ENCODE peak calls at places on chromosomes 7 and 10, in nine cellular contexts. D is hippocampal formation; K is amygdala; F is transverse colon; L is ELF-1; T is brain microvascular endothelial cell; I is DMS79; O is M059J; Y is stimulated activated effector memory CD8-positive, alpha-beta T cell treated with anti-CD3 and anti-CD28 coated beads, Interleukin-12 subunit alpha, Interleukin-12 subunit beta, amount 100 ng/mL, for 72 hours. E is an unnamed sample.

GRCh38 chr10:14200645-14201534 is 129.8 kb downstream of the FRMD4A start:
- DNase-seq in D (no peak), K (no peak), F (peak; percentile 8), L (peak; percentile 84), T (no peak), I (no peak), O (no peak), Y (no peak), E (peak; percentile 42)

GRCh38 chr7:159272739-159273138 is 128.1 kb upstream of the VIPR2 start:
- DNase-seq in D (no peak), K (no peak), F (no peak), L (no peak), T (no peak), I (no peak), O (no peak), Y (no peak), E (no peak)

GRCh38 chr10:18610517-18610916 is 40.9 kb downstream of the NSUN6 start:
- DNase-seq in D (no peak), K (no peak), F (peak; percentile 35), L (peak; percentile 44), T (peak; percentile 93), I (no peak), O (peak; percentile 81), Y (no peak), E (peak; percentile 89)

GRCh38 chr10:61857746-61858145 is 43.8 kb upstream of the ARID5B start:
- DNase-seq in D (no peak), K (no peak), F (no peak), L (no peak), T (no peak), I (no peak), O (peak; percentile 54), Y (no peak), E (peak; percentile 45)

GRCh38 chr7:139697031-139697430 is 80.8 kb downstream of the HIPK2 start:
- DNase-seq in D (no peak), K (no peak), F (no peak), L (no peak), T (no peak), I (no peak), O (no peak), Y (no peak), E (no peak)

GRCh38 chr10:92880233-92880861 is 32.0 kb downstream of the EXOC6 start:
- DNase-seq in D (peak; percentile 83), K (no peak), F (no peak), L (no peak), T (peak; percentile 42), I (no peak), O (peak; percentile 61), Y (no peak), E (peak; percentile 40)

GRCh38 chr10:124709862-124710261 is 34.3 kb downstream of the FAM53B start:
- DNase-seq in D (no peak), K (no peak), F (peak; percentile 85), L (no peak), T (no peak), I (no peak), O (no peak), Y (no peak), E (no peak)

GRCh38 chr7:131170440-131171105 is 157.1 kb upstream of the MKLN1 start:
- DNase-seq in D (no peak), K (no peak), F (no peak), L (no peak), T (no peak), I (no peak), O (peak; percentile 52), Y (no peak), E (no peak)

GRCh38 chr7:110803602-110804143 is 287.3 kb upstream of the LRRN3 start:
- DNase-seq in D (no peak), K (no peak), F (peak; percentile 10), L (no peak), T (no peak), I (no peak), O (no peak), Y (no peak), E (no peak)

GRCh38 chr10:101686133-101686925 is 8.6 kb downstream of the FBXW4 start:
- DNase-seq in D (no peak), K (no peak), F (no peak), L (no peak), T (peak; percentile 35), I (no peak), O (peak; percentile 75), Y (no peak), E (peak; percentile 68)

GRCh38 chr10:110516815-110517492 is 19.2 kb downstream of the DUSP5 start:
- DNase-seq in D (no peak), K (no peak), F (no peak), L (no peak), T (no peak), I (no peak), O (no peak), Y (no peak), E (no peak)

GRCh38 chr10:114291076-114291475 is 52.0 kb downstream of the VWA2 start:
- DNase-seq in D (no peak), K (no peak), F (no peak), L (no peak), T (no peak), I (no peak), O (no peak), Y (no peak), E (no peak)

GRCh38 chr7:70267381-70267780 is 669.1 kb downstream of the AUTS2 start:
- DNase-seq in D (no peak), K (no peak), F (no peak), L (peak; percentile 7), T (no peak), I (no peak), O (no peak), Y (no peak), E (no peak)

GRCh38 chr10:3006093-3006492 is 61.3 kb upstream of the PFKP start:
- DNase-seq in D (no peak), K (no peak), F (no peak), L (no peak), T (no peak), I (no peak), O (no peak), Y (no peak), E (no peak)

GRCh38 chr10:106836923-106837322 is 327.6 kb downstream of the SORCS1 start:
- DNase-seq in D (no peak), K (no peak), F (no peak), L (no peak), T (no peak), I (no peak), O (no peak), Y (no peak), E (no peak)

GRCh38 chr7:2523461-2523905 is 3.9 kb downstream of the LFNG start:
- DNase-seq in D (no peak), K (no peak), F (peak; percentile 70), L (peak; percentile 60), T (no peak), I (peak; percentile 66), O (no peak), Y (no peak), E (no peak)

GRCh38 chr10:72038458-72039001 is 49.8 kb downstream of the SPOCK2 start:
- DNase-seq in D (no peak), K (no peak), F (no peak), L (peak; percentile 76), T (peak; percentile 16), I (no peak), O (no peak), Y (no peak), E (peak; percentile 54)

GRCh38 chr7:96308253-96308949 is 13.5 kb downstream of the SLC25A13 start:
- DNase-seq in D (no peak), K (no peak), F (no peak), L (peak; percentile 27), T (no peak), I (no peak), O (peak; percentile 12), Y (no peak), E (no peak)

GRCh38 chr10:129161184-129161583 is 305.9 kb upstream of the MGMT start:
- DNase-seq in D (no peak), K (no peak), F (no peak), L (peak; percentile 85), T (peak; percentile 64), I (no peak), O (peak; percentile 60), Y (no peak), E (no peak)

GRCh38 chr10:43671659-43672555 is 23.2 kb upstream of the ZNF32 start:
- DNase-seq in D (peak; percentile 44), K (no peak), F (peak; percentile 30), L (peak; percentile 80), T (peak; percentile 64), I (no peak), O (peak; percentile 83), Y (peak; percentile 50), E (peak; percentile 63)

GRCh38 chr7:81430150-81430549 is 339.7 kb downstream of the HGF start:
- DNase-seq in D (no peak), K (no peak), F (no peak), L (no peak), T (no peak), I (no peak), O (no peak), Y (no peak), E (peak; percentile 17)

GRCh38 chr10:79054203-79055099 is 14.3 kb upstream of the ZMIZ1 start:
- DNase-seq in D (no peak), K (no peak), F (peak; percentile 73), L (no peak), T (no peak), I (no peak), O (no peak), Y (no peak), E (no peak)

GRCh38 chr10:87860156-87860795 is 3.1 kb downstream of the KLLN start:
- DNase-seq in D (peak; percentile 53), K (no peak), F (no peak), L (no peak), T (peak; percentile 70), I (no peak), O (peak; percentile 84), Y (no peak), E (peak; percentile 72)

GRCh38 chr7:48312151-48312550 is 140.9 kb downstream of the ABCA13 start:
- DNase-seq in D (no peak), K (no peak), F (no peak), L (no peak), T (no peak), I (no peak), O (no peak), Y (no peak), E (no peak)

GRCh38 chr10:11587860-11588259 is 23.6 kb downstream of the USP6NL start:
- DNase-seq in D (no peak), K (no peak), F (no peak), L (peak; percentile 40), T (no peak), I (no peak), O (no peak), Y (no peak), E (no peak)

GRCh38 chr10:116073451-116073850 is 199.6 kb downstream of the GFRA1 start:
- DNase-seq in D (no peak), K (no peak), F (no peak), L (no peak), T (no peak), I (no peak), O (no peak), Y (no peak), E (no peak)

GRCh38 chr10:30215631-30216030 is 133.4 kb downstream of the MTPAP start:
- DNase-seq in D (no peak), K (no peak), F (no peak), L (no peak), T (no peak), I (no peak), O (no peak), Y (no peak), E (no peak)

GRCh38 chr7:122791959-122792545 is 89.3 kb upstream of the RNF148 start:
- DNase-seq in D (no peak), K (no peak), F (no peak), L (no peak), T (no peak), I (no peak), O (no peak), Y (no peak), E (no peak)

GRCh38 chr7:70838292-70838907 is 293.5 kb upstream of the GALNT17 start:
- DNase-seq in D (no peak), K (no peak), F (no peak), L (no peak), T (no peak), I (no peak), O (no peak), Y (no peak), E (no peak)

GRCh38 chr10:114328876-114329275 is 75.4 kb downstream of the AFAP1L2 start:
- DNase-seq in D (no peak), K (peak; percentile 16), F (no peak), L (no peak), T (no peak), I (no peak), O (no peak), Y (no peak), E (no peak)